ENCODE peak calls at places on chromosomes 3 and 15, in nine cellular contexts. B is B cell, F is hepatocyte, W is AG08395, Q is posterior vena cava, N is NCI-H1092 treated with DMSO at 0.1 percent for 48 hours, L is fibroblast of the conjunctiva, S is islet precursor cell, C is GM03348. E is an unnamed sample.

GRCh38 chr3:129855454-129856419 is 37.8 kb downstream of the TMCC1 start:
- DNase-seq in W (peak), S (no peak), F (no peak), N (no peak), Q (no peak), B (no peak), C (peak), L (peak), E (no peak)

GRCh38 chr3:136544532-136544931 is 207.6 kb downstream of the STAG1 start:
- DNase-seq in F (no peak), S (no peak), N (no peak), L (no peak), C (no peak), W (no peak), B (no peak), Q (no peak), E (no peak)

GRCh38 chr3:159762238-159762637 is 226.4 kb upstream of the IL12A start:
- DNase-seq in C (peak), B (no peak), L (no peak), Q (no peak), S (peak), N (no peak), W (peak), F (no peak), E (no peak)

GRCh38 chr3:160477750-160478149 is 28.2 kb upstream of the TRIM59 start:
- DNase-seq in W (no peak), S (peak), L (no peak), C (peak), Q (no peak), B (no peak), F (no peak), N (no peak), E (no peak)

GRCh38 chr3:77348244-77348855 is 308.5 kb downstream of the ROBO2 start:
- DNase-seq in S (peak), B (no peak), F (peak), W (peak), C (no peak), N (no peak), Q (no peak), L (no peak), E (no peak)

GRCh38 chr15:67746022-67746421 is 79.3 kb upstream of the SKOR1 start:
- DNase-seq in B (no peak), Q (no peak), F (no peak), L (peak), N (no peak), C (peak), S (no peak), W (peak), E (no peak)

GRCh38 chr3:150786791-150787190 is 23.8 kb upstream of the SIAH2 start:
- DNase-seq in Q (no peak), F (no peak), B (no peak), L (no peak), N (no peak), C (no peak), W (no peak), S (no peak), E (no peak)

GRCh38 chr15:56733131-56734012 is at the start of gene ZNF280D:
- DNase-seq in L (peak), B (peak), Q (peak), F (no peak), N (peak), S (no peak), W (peak), C (peak), E (peak)

GRCh38 chr3:174869448-174869847 is 10.3 kb downstream of the NAALADL2 start:
- DNase-seq in C (no peak), W (no peak), F (no peak), N (no peak), S (no peak), L (no peak), Q (no peak), B (no peak), E (no peak)

GRCh38 chr3:170692720-170693119 is 106.8 kb upstream of the SLC7A14 start:
- DNase-seq in Q (no peak), S (no peak), W (no peak), C (no peak), F (no peak), N (no peak), B (no peak), L (no peak), E (no peak)

GRCh38 chr3:23567917-23568316 is 237.8 kb upstream of the UBE2E1 start:
- DNase-seq in L (peak), N (no peak), B (no peak), S (no peak), F (no peak), Q (no peak), W (peak), C (peak), E (no peak)

GRCh38 chr3:159859836-159860235 is 128.8 kb upstream of the IL12A start:
- DNase-seq in L (no peak), W (no peak), C (no peak), Q (no peak), S (no peak), B (no peak), F (no peak), N (no peak), E (no peak)

E was measured in naive thymus-derived CD8-positive, alpha-beta T cell.